ENCODE peak calls at places on chromosomes 12 and 14, in four cellular contexts. One of them, this sample, is unnamed.

GRCh38 chr12:94140556-94140955 is 7.8 kb upstream of the PLXNC1 start:
- DNase-seq in psoas muscle: no peak
- DNase-seq in HepG2: peak
- DNase-seq in tibial artery: no peak
- DNase-seq in this sample: no peak

GRCh38 chr14:94558842-94559241 is 2.4 kb upstream of the SERPINA4 start:
- DNase-seq in tibial artery: no peak
- DNase-seq in psoas muscle: no peak
- DNase-seq in HepG2: no peak
- DNase-seq in this sample: no peak

GRCh38 chr12:80187660-80188090 is 88.3 kb downstream of the OTOGL start:
- DNase-seq in psoas muscle: no peak
- DNase-seq in HepG2: no peak
- DNase-seq in tibial artery: no peak
- DNase-seq in this sample: no peak

GRCh38 chr12:104521731-104522130 is 65.0 kb downstream of the CHST11 start:
- DNase-seq in tibial artery: peak
- DNase-seq in HepG2: no peak
- DNase-seq in psoas muscle: no peak
- DNase-seq in this sample: no peak

GRCh38 chr14:96683575-96684289 is 113.5 kb upstream of the VRK1 start:
- DNase-seq in HepG2: no peak
- DNase-seq in psoas muscle: no peak
- DNase-seq in tibial artery: no peak
- DNase-seq in this sample: no peak

GRCh38 chr14:32457213-32457920 is 128.3 kb downstream of the AKAP6 start:
- DNase-seq in tibial artery: no peak
- DNase-seq in psoas muscle: no peak
- DNase-seq in HepG2: no peak
- DNase-seq in this sample: peak

GRCh38 chr14:69045857-69046351 is 66.8 kb upstream of the ACTN1 start:
- DNase-seq in HepG2: no peak
- DNase-seq in tibial artery: no peak
- DNase-seq in psoas muscle: no peak
- DNase-seq in this sample: no peak

GRCh38 chr12:120801146-120801545 is 75.5 kb downstream of the ACADS start:
- DNase-seq in tibial artery: no peak
- DNase-seq in HepG2: no peak
- DNase-seq in psoas muscle: no peak
- DNase-seq in this sample: no peak

GRCh38 chr12:6452245-6452731 is 446 bp downstream of the TAPBPL start:
- DNase-seq in HepG2: no peak
- DNase-seq in tibial artery: no peak
- DNase-seq in psoas muscle: no peak
- DNase-seq in this sample: no peak

GRCh38 chr12:58247633-58248032 is 306.3 kb downstream of the ATP23 start:
- DNase-seq in HepG2: no peak
- DNase-seq in psoas muscle: no peak
- DNase-seq in tibial artery: no peak
- DNase-seq in this sample: no peak

This sample was measured in Right ventricle myocardium inferior.